ENCODE peak calls at places on chromosomes 7 and 10, in six cellular contexts. L is RWPE1, P is M059J, G is IMR-90, Y is mesothelial cell of epicardium, K is NCI-H2171 treated with DMSO at 0.1 percent for 48 hours. F is an unnamed sample.

GRCh38 chr10:113620486-113620885 is 43.4 kb downstream of the NRAP start:
- DNase-seq in L (no peak), P (no peak), G (no peak), Y (no peak), K (no peak), F (no peak)

GRCh38 chr10:26627320-26627719 is 70.2 kb upstream of the PDSS1 start:
- DNase-seq in L (no peak), P (peak; percentile 3), G (no peak), Y (no peak), K (no peak), F (peak; percentile 4)

GRCh38 chr7:52261052-52261451 is 774.4 kb upstream of the POM121L12 start:
- DNase-seq in L (no peak), P (no peak), G (no peak), Y (no peak), K (no peak), F (no peak)

GRCh38 chr10:17348111-17349008 is 106.0 kb downstream of the ST8SIA6 start:
- DNase-seq in L (peak; percentile 96), P (peak; percentile 92), G (peak; percentile 79), Y (peak; percentile 86), K (no peak), F (peak; percentile 86)

GRCh38 chr10:78771215-78771614 is 297.6 kb upstream of the ZMIZ1 start:
- DNase-seq in L (no peak), P (no peak), G (no peak), Y (no peak), K (no peak), F (no peak)

GRCh38 chr10:43254881-43255643 is 11.8 kb downstream of the RASGEF1A start:
- DNase-seq in L (no peak), P (no peak), G (no peak), Y (no peak), K (no peak), F (no peak)

GRCh38 chr10:92573798-92574544 is at the start of gene IDE:
- DNase-seq in L (peak; percentile 91), P (peak; percentile 88), G (peak; percentile 88), Y (peak; percentile 90), K (peak; percentile 61), F (peak; percentile 76)

GRCh38 chr10:79182763-79183467 is 114.1 kb downstream of the ZMIZ1 start:
- DNase-seq in L (no peak), P (peak; percentile 65), G (no peak), Y (no peak), K (no peak), F (peak; percentile 58)

GRCh38 chr7:43647772-43648643 is 65.1 kb downstream of the STK17A start:
- DNase-seq in L (peak; percentile 91), P (peak; percentile 99), G (peak; percentile 100), Y (no peak), K (peak; percentile 82), F (peak; percentile 98)

GRCh38 chr7:89264126-89264525 is 468.6 kb upstream of the TEX47 start:
- DNase-seq in L (no peak), P (no peak), G (no peak), Y (no peak), K (no peak), F (no peak)

GRCh38 chr10:31896972-31897384 is 31.7 kb downstream of the ARHGAP12 start:
- DNase-seq in L (peak; percentile 55), P (peak; percentile 78), G (peak; percentile 69), Y (no peak), K (no peak), F (peak; percentile 63)

F was measured in PC-3.